ENCODE peak calls at places on chromosomes 6 and 20, in four cellular contexts. B, Q, W and V are unnamed samples.

GRCh38 chr20:6178537-6178936 is 55.7 kb upstream of the FERMT1 start:
- DNase-seq in B (peak), Q (no peak), W (no peak), V (no peak)

GRCh38 chr6:15249371-15250019 is 3.6 kb downstream of the JARID2 start:
- DNase-seq in B (no peak), Q (no peak), W (no peak), V (no peak)

GRCh38 chr6:27168108-27168507 is 79.4 kb upstream of the PRSS16 start:
- DNase-seq in B (no peak), Q (no peak), W (no peak), V (no peak)

GRCh38 chr6:130520235-130520634 is 154.4 kb downstream of the TMEM200A start:
- DNase-seq in B (no peak), Q (no peak), W (no peak), V (no peak)

GRCh38 chr6:34129753-34130152 is 16.1 kb downstream of the GRM4 start:
- DNase-seq in B (no peak), Q (no peak), W (no peak), V (no peak)

GRCh38 chr6:129575378-129576118 is 134.4 kb downstream of the ARHGAP18 start:
- DNase-seq in B (peak), Q (peak), W (no peak), V (no peak)

GRCh38 chr20:24629668-24630067 is 160.2 kb downstream of the SYNDIG1 start:
- DNase-seq in B (no peak), Q (no peak), W (no peak), V (no peak)

GRCh38 chr6:146901940-146902816 is 302.0 kb upstream of the STXBP5 start:
- DNase-seq in B (no peak), Q (peak), W (no peak), V (no peak)

GRCh38 chr6:134351615-134352474 is 33.9 kb upstream of the SGK1 start:
- DNase-seq in B (no peak), Q (peak), W (no peak), V (no peak)

GRCh38 chr6:33192105-33192646 is at the start of gene COL11A2:
- DNase-seq in B (no peak), Q (peak), W (no peak), V (no peak)

GRCh38 chr6:36443498-36443844 is 671 bp downstream of the KCTD20 start:
- DNase-seq in B (no peak), Q (no peak), W (no peak), V (no peak)

GRCh38 chr6:144377586-144377985 is 92.5 kb downstream of the UTRN start:
- DNase-seq in B (no peak), Q (no peak), W (no peak), V (no peak)

GRCh38 chr6:79946242-79946641 is 1.1 kb downstream of the ELOVL4 start:
- DNase-seq in B (no peak), Q (peak), W (no peak), V (peak)

GRCh38 chr6:38997128-38997761 is 51.3 kb upstream of the GLP1R start:
- DNase-seq in B (no peak), Q (peak), W (peak), V (no peak)

GRCh38 chr6:111752476-111752875 is 120.8 kb downstream of the FYN start:
- DNase-seq in B (no peak), Q (no peak), W (no peak), V (no peak)

GRCh38 chr6:52160468-52161104 is 25.6 kb upstream of the IL17A start:
- DNase-seq in B (no peak), Q (no peak), W (no peak), V (no peak)

GRCh38 chr6:146985111-146985510 is 219.1 kb upstream of the STXBP5 start:
- DNase-seq in B (no peak), Q (no peak), W (no peak), V (no peak)

GRCh38 chr20:48260370-48260769 is 475.1 kb upstream of the SULF2 start:
- DNase-seq in B (no peak), Q (no peak), W (peak), V (peak)

GRCh38 chr6:99187429-99187828 is 162.0 kb downstream of the FAXC start:
- DNase-seq in B (no peak), Q (no peak), W (no peak), V (no peak)

GRCh38 chr6:10210052-10210451 is 204.8 kb downstream of the TFAP2A start:
- DNase-seq in B (peak), Q (no peak), W (no peak), V (no peak)

GRCh38 chr6:97394160-97394748 is 111.2 kb upstream of the MMS22L start:
- DNase-seq in B (peak), Q (peak), W (no peak), V (no peak)

GRCh38 chr20:19995220-19995863 is 21.8 kb upstream of the NAA20 start:
- DNase-seq in B (no peak), Q (peak), W (no peak), V (no peak)

GRCh38 chr6:56677559-56677958 is 34.9 kb upstream of the DST start:
- DNase-seq in B (no peak), Q (no peak), W (no peak), V (no peak)

GRCh38 chr6:24357336-24358218 is at the start of gene DCDC2:
- DNase-seq in B (no peak), Q (peak), W (peak), V (no peak)

GRCh38 chr6:37048851-37049734 is 43.6 kb downstream of the FGD2 start:
- DNase-seq in B (peak), Q (peak), W (no peak), V (no peak)

GRCh38 chr6:167764713-167765479 is 61.8 kb upstream of the AFDN start:
- DNase-seq in B (no peak), Q (no peak), W (no peak), V (no peak)

GRCh38 chr20:9121211-9121610 is 52.3 kb downstream of the PLCB4 start:
- DNase-seq in B (no peak), Q (no peak), W (no peak), V (no peak)
- H3K27ac ChIP-seq in B (no peak), Q (no peak), W (no peak), V (no peak)

GRCh38 chr6:13527669-13528051 is 40.3 kb upstream of the GFOD1 start:
- DNase-seq in B (no peak), Q (no peak), W (no peak), V (no peak)
- H3K27ac ChIP-seq in B (no peak), Q (no peak), W (peak), V (no peak)

GRCh38 chr6:137043710-137044365 is 927 bp downstream of the IL20RA start:
- DNase-seq in B (peak), Q (no peak), W (peak), V (no peak)
- H3K27ac ChIP-seq in B (no peak), Q (no peak), W (peak), V (no peak)

DNA sequence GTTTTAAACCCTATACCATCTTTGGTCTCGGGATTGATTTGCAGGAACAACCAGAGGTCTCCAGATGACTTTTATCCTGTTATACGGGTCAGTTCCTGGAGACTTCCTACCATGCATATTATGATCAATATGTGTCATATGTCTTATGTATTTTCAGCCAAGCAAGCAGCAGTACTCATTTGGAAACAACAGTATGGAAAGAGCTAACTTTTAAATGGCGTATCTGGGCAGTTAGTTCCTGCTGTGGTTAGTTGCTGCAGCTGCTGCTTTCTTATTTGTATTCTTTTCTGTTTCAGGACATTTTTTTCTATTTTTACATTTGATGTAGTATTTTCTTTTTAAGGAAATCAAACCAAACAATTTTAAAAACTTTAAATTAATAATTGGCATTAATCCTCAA is 207.5 kb downstream of the MANEA start:
- DNase-seq in B (no peak), Q (no peak), W (no peak), V (no peak)
- H3K27ac ChIP-seq in B (no peak), Q (no peak), W (no peak), V (no peak)

GRCh38 chr6:12026120-12026519 is 14.0 kb downstream of the HIVEP1 start:
- DNase-seq in B (no peak), Q (peak), W (no peak), V (no peak)

GRCh38 chr6:12028194-12028593 is 16.1 kb downstream of the HIVEP1 start:
- DNase-seq in B (no peak), Q (no peak), W (no peak), V (no peak)

GRCh38 chr6:12029979-12030737 is 18.0 kb downstream of the HIVEP1 start:
- DNase-seq in B (no peak), Q (no peak), W (no peak), V (no peak)

GRCh38 chr6:12024715-12025434 is 12.8 kb downstream of the HIVEP1 start:
- DNase-seq in B (no peak), Q (no peak), W (no peak), V (no peak)

GRCh38 chr6:12026833-12027232 is 14.7 kb downstream of the HIVEP1 start:
- DNase-seq in B (no peak), Q (no peak), W (no peak), V (no peak)
- H3K27ac ChIP-seq in B (no peak), Q (no peak), W (no peak), V (no peak)